ENCODE peak calls at places on chromosomes 1 and 21, in seven cellular contexts. H is esophagus squamous epithelium, Z is tibial nerve, W is transverse colon, C is uterus, N is prostate gland, I is suprapubic skin. U is an unnamed sample. For H3K4me1, the result is how much of the 10 kb centered on the place peaks cover.

GRCh38 chr1:167518331-167518700 is at the start of gene CD247:
- DNase-seq in I (no peak), W (peak), N (no peak), H (no peak), C (no peak), Z (no peak), U (no peak)

GRCh38 chr1:219542828-219543518 is 69.9 kb downstream of the ZC3H11B start:
- DNase-seq in H (no peak), W (no peak), C (no peak), Z (no peak), I (no peak), N (no peak), U (no peak)

GRCh38 chr1:47519971-47520370 is 82.1 kb downstream of the FOXD2 start:
- DNase-seq in H (no peak), W (no peak), Z (no peak), N (no peak), C (no peak), I (peak), U (no peak)

GRCh38 chr1:8345621-8346415 is 27.9 kb downstream of the SLC45A1 start:
- DNase-seq in N (no peak), W (no peak), I (peak), C (no peak), H (no peak), Z (no peak), U (no peak)

GRCh38 chr21:38965910-38966504 is 160.3 kb downstream of the ETS2 start:
- DNase-seq in C (no peak), H (no peak), Z (peak), N (no peak), I (no peak), W (peak), U (peak)

GRCh38 chr1:210339500-210339899 is 10.8 kb downstream of the HHAT start:
- DNase-seq in N (no peak), C (no peak), H (no peak), W (no peak), Z (no peak), I (no peak), U (no peak)

GRCh38 chr1:206754011-206754410 is 16.6 kb upstream of the IL19 start:
- DNase-seq in C (no peak), N (no peak), W (no peak), I (no peak), Z (no peak), H (no peak), U (no peak)

GRCh38 chr1:172141351-172142000 is 279.0 kb upstream of the C1orf105 start:
- DNase-seq in W (no peak), N (no peak), I (no peak), C (no peak), Z (no peak), H (no peak), U (no peak)

GRCh38 chr1:109161836-109162606 is 48.1 kb downstream of the ELAPOR1 start:
- DNase-seq in W (no peak), N (peak), C (no peak), H (no peak), I (no peak), Z (peak), U (peak)

GRCh38 chr1:173415490-173415889 is 61.6 kb upstream of the PRDX6 start:
- DNase-seq in W (no peak), H (no peak), N (no peak), C (no peak), I (no peak), Z (no peak), U (no peak)

GRCh38 chr1:59751801-59752200 is 62.9 kb upstream of the HOOK1 start:
- DNase-seq in C (no peak), W (no peak), Z (no peak), I (no peak), H (no peak), N (no peak), U (no peak)

GRCh38 chr1:174165471-174166137 is 6.3 kb downstream of the RABGAP1L start:
- DNase-seq in N (no peak), H (no peak), C (no peak), I (no peak), Z (peak), W (no peak), U (peak)

GRCh38 chr1:42418516-42418915 is 37.3 kb downstream of the ZMYND12 start:
- DNase-seq in H (no peak), N (no peak), C (no peak), Z (no peak), I (no peak), W (no peak), U (no peak)

GRCh38 chr1:19967808-19968207 is 11.6 kb downstream of the PLA2G2A start:
- DNase-seq in I (no peak), H (no peak), W (no peak), Z (no peak), C (peak), N (no peak), U (no peak)

GRCh38 chr1:230750576-230750975 is 3.4 kb downstream of the CAPN9 start:
- DNase-seq in N (no peak), H (no peak), W (peak), Z (no peak), C (no peak), I (peak), U (no peak)

GRCh38 chr1:230750986-230751625 is 3.9 kb downstream of the CAPN9 start:
- DNase-seq in H (no peak), I (peak), C (no peak), N (no peak), W (no peak), Z (no peak), U (no peak)

GRCh38 chr1:230753586-230754251 is 6.5 kb downstream of the CAPN9 start:
- DNase-seq in I (peak), C (no peak), Z (no peak), N (peak), H (no peak), W (peak), U (peak)

GRCh38 chr1:230753191-230753585 is 6.0 kb downstream of the CAPN9 start:
- DNase-seq in H (no peak), C (no peak), I (peak), N (no peak), W (no peak), Z (no peak), U (no peak)

DNA sequence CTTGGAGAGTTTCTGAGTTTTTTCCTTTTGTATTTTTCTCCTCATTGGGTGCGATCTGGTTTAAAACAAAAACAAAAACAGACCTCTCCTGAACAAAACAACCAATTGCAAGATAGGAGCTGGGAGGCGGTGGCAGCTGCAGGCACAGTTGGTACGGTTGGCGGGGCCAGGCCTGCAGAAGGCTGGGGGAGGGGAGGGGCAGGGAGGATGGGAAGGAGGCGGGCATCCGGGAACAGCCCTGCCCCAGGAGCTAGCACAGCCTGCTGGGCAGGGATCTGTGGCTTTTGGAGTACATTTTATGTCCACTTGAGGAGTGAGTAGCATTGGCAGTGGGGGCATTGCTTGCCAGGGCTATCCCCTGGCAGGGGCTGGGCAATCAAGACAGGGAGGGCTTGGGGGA is 5.2 kb downstream of the CAPN9 start:
- DNase-seq in H (no peak), Z (no peak), I (peak), W (peak), C (no peak), N (peak), U (peak)
- H3K4me3 ChIP-seq in H (no peak), Z (no peak), I (no peak), W (no peak), C (no peak), N (no peak), U (no peak)

DNA sequence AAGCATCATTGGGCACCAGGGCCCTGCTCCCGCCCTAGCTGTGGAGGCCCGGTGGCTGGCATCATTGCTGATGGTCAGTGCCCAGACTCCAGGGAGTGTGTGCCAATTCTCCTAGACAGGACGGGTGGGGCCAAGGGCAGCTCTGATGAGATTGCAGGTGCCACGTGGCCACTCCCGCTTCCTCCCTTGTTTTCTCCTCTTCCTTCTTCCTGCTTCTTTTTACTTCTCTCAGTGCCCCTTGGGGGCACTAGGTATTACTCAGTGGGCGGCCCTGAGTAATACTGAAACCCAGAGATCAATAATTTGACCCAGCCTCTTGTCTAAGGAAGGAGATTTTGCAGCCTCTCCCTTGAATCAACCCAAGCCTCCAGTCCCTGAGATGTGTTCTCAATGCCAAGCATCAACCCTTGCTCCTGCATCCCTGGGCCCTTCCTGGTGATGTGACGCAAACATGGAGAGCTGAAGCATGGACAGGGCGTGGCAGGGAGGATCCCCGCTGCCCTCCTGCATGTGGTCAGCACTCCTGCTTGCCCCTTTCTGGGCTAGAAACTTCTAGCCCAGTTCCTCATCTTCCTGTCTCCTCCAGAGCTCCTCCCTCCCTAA is 32.4 kb downstream of the CDK18 start:
- DNase-seq in Z (no peak), W (peak), C (peak), H (no peak), N (no peak), I (peak), U (no peak)
- TF ChIP-seq POLR2A in Z (no peak), W (no peak), C (no peak), H (no peak), N (no peak), I (no peak), U (no peak)

GRCh38 chr1:208153386-208153785 is 90.8 kb downstream of the PLXNA2 start:
- DNase-seq in I (no peak), H (no peak), W (no peak), N (no peak), C (no peak), Z (no peak), U (peak)

GRCh38 chr1:208156310-208156709 is 87.9 kb downstream of the PLXNA2 start:
- DNase-seq in I (no peak), N (no peak), W (no peak), H (no peak), Z (no peak), C (no peak), U (no peak)

GRCh38 chr1:208154679-208155078 is 89.5 kb downstream of the PLXNA2 start:
- DNase-seq in H (no peak), N (no peak), C (no peak), Z (no peak), I (no peak), W (peak), U (peak)

GRCh38 chr1:208154040-208154439 is 90.1 kb downstream of the PLXNA2 start:
- DNase-seq in Z (no peak), W (peak), I (no peak), N (no peak), H (no peak), C (no peak), U (peak)

DNA sequence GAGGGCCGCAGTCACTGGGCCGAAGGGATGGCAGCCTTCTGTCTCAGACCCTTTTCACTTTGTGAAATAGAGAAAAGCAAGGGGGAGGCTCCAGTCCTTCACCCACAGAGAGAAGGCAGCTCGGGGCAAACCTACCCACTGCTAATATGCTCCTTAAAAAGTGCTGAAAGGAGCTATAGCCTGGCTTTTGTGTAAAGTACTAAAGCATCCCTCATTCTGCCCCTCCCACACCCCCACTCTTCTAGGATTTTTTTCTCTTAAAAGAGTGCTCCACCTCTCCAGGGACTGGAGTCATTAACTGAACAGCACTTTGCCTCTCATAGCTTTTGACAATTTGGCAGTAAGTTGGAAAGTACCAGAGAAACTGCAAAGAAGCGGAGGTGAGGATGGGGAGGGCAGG is 88.9 kb downstream of the PLXNA2 start:
- DNase-seq in Z (no peak), H (no peak), I (no peak), W (no peak), N (no peak), C (no peak), U (no peak)
- H3K4me1 ChIP-seq in Z (under half), H (half or more), I (under half), W (half or more), N (under half), C (under half), U (half or more)

GRCh38 chr21:41425954-41426655 is at the start of gene MX1:
- DNase-seq in W (peak), C (peak), I (peak), H (no peak), N (peak), Z (peak), U (peak)
- H3K4me3 ChIP-seq in W (peak), C (peak), I (peak), H (peak), N (peak), Z (peak), U (peak)

U was measured in thyroid gland.